ENCODE peak calls at places on chromosomes 5 and 9, in four cellular contexts. M is HCT116, E is left ventricle myocardium inferior, C is kidney epithelial cell. D is an unnamed sample.

GRCh38 chr5:110510146-110510545 is 216.3 kb downstream of the TMEM232 start:
- DNase-seq in E (no peak), M (no peak), C (no peak), D (no peak)

GRCh38 chr5:142508027-142508426 is 177.9 kb downstream of the FGF1 start:
- DNase-seq in M (no peak), C (no peak), E (no peak), D (no peak)

GRCh38 chr5:14284366-14285148 is 141.4 kb downstream of the TRIO start:
- DNase-seq in C (no peak), E (no peak), M (no peak), D (no peak)

GRCh38 chr9:120191141-120191540 is 388.8 kb downstream of the CDK5RAP2 start:
- DNase-seq in E (no peak), C (no peak), M (no peak), D (no peak)

GRCh38 chr5:65811004-65811403 is 89.0 kb downstream of the NLN start:
- DNase-seq in C (no peak), M (peak; percentile 62), E (no peak), D (peak; percentile 67)

GRCh38 chr5:179297026-179297425 is 48.2 kb downstream of the ADAMTS2 start:
- DNase-seq in C (no peak), M (no peak), E (no peak), D (no peak)

GRCh38 chr9:27033815-27034403 is 28.4 kb upstream of the LRRC19 start:
- DNase-seq in E (no peak), C (no peak), M (peak; percentile 18), D (peak; percentile 64)

GRCh38 chr5:146447734-146448380 is 724 bp downstream of the TCERG1 start:
- DNase-seq in M (no peak), C (no peak), E (no peak), D (no peak)

GRCh38 chr9:84871983-84872382 is 202.5 kb downstream of the NTRK2 start:
- DNase-seq in M (no peak), E (no peak), C (no peak), D (no peak)

GRCh38 chr9:91428927-91429351 is 5.3 kb upstream of the NFIL3 start:
- DNase-seq in C (no peak), M (no peak), E (no peak), D (peak; percentile 92)

GRCh38 chr5:25435882-25436281 is 791.1 kb upstream of the CDH10 start:
- DNase-seq in E (no peak), C (no peak), M (no peak), D (no peak)

GRCh38 chr5:68319316-68320093 is 103.9 kb downstream of the PIK3R1 start:
- DNase-seq in E (no peak), M (no peak), C (peak; percentile 68), D (no peak)

GRCh38 chr5:136028090-136028489 is 698 bp upstream of the TGFBI start:
- DNase-seq in E (no peak), C (no peak), M (no peak), D (no peak)

GRCh38 chr9:99354104-99354503 is 132.0 kb downstream of the SEC61B start:
- DNase-seq in E (no peak), M (no peak), C (no peak), D (no peak)

GRCh38 chr9:18658764-18659705 is 185.1 kb downstream of the ADAMTSL1 start:
- DNase-seq in M (no peak), E (no peak), C (peak; percentile 9), D (peak; percentile 76)

GRCh38 chr9:96139592-96140251 is 162.3 kb downstream of the HSD17B3 start:
- DNase-seq in E (no peak), M (no peak), C (no peak), D (peak; percentile 88)

GRCh38 chr5:98999631-99000030 is 70.8 kb upstream of the CHD1 start:
- DNase-seq in E (no peak), C (no peak), M (no peak), D (peak; percentile 9)

GRCh38 chr9:137642118-137642601 is 23.4 kb downstream of the EHMT1 start:
- DNase-seq in C (no peak), M (no peak), E (no peak), D (no peak)

GRCh38 chr5:1655496-1656270 is 131.9 kb upstream of the LPCAT1 start:
- DNase-seq in M (no peak), E (peak; percentile 3), C (no peak), D (no peak)

GRCh38 chr5:29796018-29796417 is 1397.5 kb upstream of the CDH6 start:
- DNase-seq in M (no peak), C (no peak), E (no peak), D (peak; percentile 2)

GRCh38 chr5:53934126-53934856 is 373.9 kb downstream of the NDUFS4 start:
- DNase-seq in E (no peak), M (no peak), C (no peak), D (no peak)

GRCh38 chr9:88747768-88748167 is 212.8 kb downstream of the NXNL2 start:
- DNase-seq in E (peak; percentile 28), C (peak; percentile 54), M (no peak), D (no peak)

GRCh38 chr9:124077915-124078572 is 66.5 kb downstream of the LHX2 start:
- DNase-seq in E (no peak), M (peak; percentile 44), C (no peak), D (no peak)

GRCh38 chr9:74876611-74877010 is 11.1 kb downstream of the TRPM6 start:
- DNase-seq in M (no peak), C (no peak), E (no peak), D (no peak)

GRCh38 chr5:88999853-89000252 is 116.9 kb upstream of the MEF2C start:
- DNase-seq in M (no peak), E (no peak), C (no peak), D (no peak)

GRCh38 chr9:37146372-37146771 is 26.0 kb downstream of the ZCCHC7 start:
- DNase-seq in M (no peak), C (no peak), E (no peak), D (peak; percentile 12)

DNA sequence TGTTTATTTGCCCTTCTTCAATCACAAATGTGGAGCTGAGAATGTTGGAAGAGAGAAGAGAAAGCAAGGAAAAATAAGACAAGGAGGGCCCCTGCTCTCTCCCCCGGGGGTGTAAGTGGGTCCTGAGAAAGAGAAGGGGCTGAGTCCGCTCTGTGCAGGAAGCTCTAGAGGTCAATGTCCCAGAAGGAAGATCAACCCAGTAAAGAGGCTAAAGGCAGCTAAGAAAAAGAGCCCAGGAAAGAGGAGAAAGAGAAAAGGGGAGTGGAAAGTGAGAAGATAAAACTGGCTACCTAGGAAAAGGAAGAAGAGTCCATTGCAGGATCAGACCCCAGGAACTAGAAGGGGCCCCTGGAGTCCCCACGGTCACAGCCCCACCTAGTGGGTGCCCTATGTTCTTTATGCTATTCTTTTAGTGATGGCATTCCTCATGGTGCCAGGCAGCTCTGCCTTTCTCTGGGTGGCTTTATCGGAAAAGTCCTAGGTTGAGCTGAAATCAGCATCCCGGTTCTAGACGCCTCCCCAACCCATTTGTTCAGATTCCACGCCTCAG is 583.4 kb downstream of the ACTL7B start:
- DNase-seq in M (peak; percentile 38), C (no peak), E (peak; percentile 40), D (peak; percentile 75)
- TF ChIP-seq CTCF in M (peak; percentile 65), C (peak; percentile 65), E (peak; percentile 75), D (peak; percentile 73)

GRCh38 chr5:167939686-167940085 is 351.8 kb upstream of the WWC1 start:
- DNase-seq in E (no peak), C (no peak), M (no peak), D (no peak)

GRCh38 chr5:167937628-167938000 is 353.8 kb upstream of the WWC1 start:
- DNase-seq in C (no peak), M (no peak), E (no peak), D (no peak)

GRCh38 chr5:167936944-167937627 is 354.4 kb upstream of the WWC1 start:
- DNase-seq in C (no peak), E (no peak), M (no peak), D (no peak)

GRCh38 chr5:167934561-167934971 is 356.9 kb upstream of the WWC1 start:
- DNase-seq in M (no peak), C (no peak), E (peak; percentile 84), D (peak; percentile 64)
- H3K4me3 ChIP-seq in M (no peak overlapping the region), C (no peak overlapping the region), E (peak overlapping the region; percentile 64), D (no peak overlapping the region)

GRCh38 chr5:97164846-97165245 is 18.2 kb downstream of the RIOK2 start:
- DNase-seq in C (no peak), E (no peak), M (no peak), D (no peak)
- H3K36me3 ChIP-seq in C (peaks cover 1% of the 10 kb centered on the region), E (peaks cover 83% of the 10 kb centered on the region), M (peaks cover 22% of the 10 kb centered on the region), D (peaks cover 70% of the 10 kb centered on the region)

GRCh38 chr5:95823738-95824609 is 1.4 kb upstream of the GLRX start:
- DNase-seq in E (peak; percentile 50), C (peak; percentile 69), M (peak; percentile 85), D (peak; percentile 95)
- TF ChIP-seq CTCF in E (no peak), C (no peak), M (peak; percentile 5), D (peak; percentile 32)

GRCh38 chr9:98240475-98240874 is 15.0 kb downstream of the TBC1D2 start:
- DNase-seq in E (no peak), C (no peak), M (no peak), D (no peak)

GRCh38 chr9:98236881-98237487 is 18.5 kb downstream of the TBC1D2 start:
- DNase-seq in E (no peak), M (no peak), C (no peak), D (no peak)

GRCh38 chr9:98241357-98242104 is 13.9 kb downstream of the TBC1D2 start:
- DNase-seq in M (no peak), C (no peak), E (no peak), D (no peak)
- H3K4me3 ChIP-seq in M (no peak overlapping the region), C (no peak overlapping the region), E (no peak overlapping the region), D (no peak overlapping the region)

GRCh38 chr9:78879324-78880100 is 582.6 kb downstream of the PSAT1 start:
- DNase-seq in E (no peak), M (no peak), C (no peak), D (no peak)

GRCh38 chr9:78882501-78882900 is 585.6 kb downstream of the PSAT1 start:
- DNase-seq in E (no peak), C (no peak), M (no peak), D (no peak)

GRCh38 chr9:78881295-78881694 is 584.4 kb downstream of the PSAT1 start:
- DNase-seq in C (no peak), E (no peak), M (no peak), D (no peak)

GRCh38 chr9:78884611-78885150 is 587.8 kb downstream of the PSAT1 start:
- DNase-seq in E (no peak), C (no peak), M (no peak), D (no peak)
- H3K36me3 ChIP-seq in E (no peaks in the 10 kb centered on the region), C (no peaks in the 10 kb centered on the region), M (no peaks in the 10 kb centered on the region), D (no peaks in the 10 kb centered on the region)

DNA sequence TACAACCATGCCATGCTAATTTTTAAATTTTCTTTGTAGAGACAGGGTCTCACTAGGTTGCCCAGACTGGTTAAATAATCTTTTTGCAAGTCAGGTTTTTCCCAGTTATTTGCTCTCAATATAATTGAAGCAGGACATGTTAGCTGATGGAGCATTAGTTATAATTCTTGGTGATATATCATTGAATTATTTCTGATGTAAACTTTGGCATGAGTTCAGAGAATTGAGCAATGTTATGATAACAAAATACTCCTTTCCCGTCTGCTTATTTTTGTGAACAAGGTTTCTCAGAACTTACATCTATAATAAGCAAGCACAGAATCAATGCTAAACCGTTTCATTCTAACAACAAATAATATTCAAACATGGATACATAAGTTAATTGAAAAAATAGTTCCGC is 37.8 kb downstream of the BHMT start:
- DNase-seq in M (no peak), C (no peak), E (no peak), D (no peak)
- TF ChIP-seq CTCF in M (no peak), C (no peak), E (no peak), D (no peak)

DNA sequence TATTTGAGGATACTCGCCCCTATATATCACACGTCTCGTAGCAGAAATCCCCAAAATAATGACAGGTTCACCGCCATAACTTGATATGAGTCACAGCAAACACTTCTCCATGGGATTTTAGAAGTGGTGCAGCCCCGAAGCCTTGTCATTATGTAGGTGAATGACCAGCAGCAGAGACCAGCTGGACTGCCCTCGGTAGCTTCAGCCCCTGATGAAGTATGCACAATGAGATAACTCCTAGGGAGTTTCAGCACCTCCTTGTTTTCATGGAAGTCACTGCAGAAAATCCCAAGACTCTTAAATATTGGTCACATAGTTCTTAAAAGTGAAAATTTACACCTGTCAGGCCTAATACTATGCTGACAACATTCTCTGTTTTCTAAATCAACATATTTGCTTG is 1.9 kb downstream of the CTNND2 start:
- DNase-seq in M (no peak), C (no peak), E (no peak), D (no peak)
- H3K4me3 ChIP-seq in M (no peak overlapping the region), C (no peak overlapping the region), E (no peak overlapping the region), D (no peak overlapping the region)